ENCODE peak calls at places on chromosome 12, in seven cellular contexts. B is fibroblast of pulmonary artery, W is esophagus muscularis mucosa, K is cardiac fibroblast, G is brain microvascular endothelial cell, Q is OCI-LY7, J is heart right ventricle. C is an unnamed sample.

GRCh38 chr12:131852551-131853299 is 24.5 kb downstream of the MMP17 start:
- DNase-seq in W (no peak), B (no peak), Q (no peak), G (no peak), J (no peak), K (no peak), C (no peak)

GRCh38 chr12:131642101-131642540 is 68.8 kb upstream of the SFSWAP start:
- DNase-seq in J (no peak), W (no peak), K (no peak), B (no peak), G (no peak), Q (peak), C (no peak)

GRCh38 chr12:132925597-132926416 is 30.3 kb downstream of the ZNF605 start:
- DNase-seq in J (no peak), B (no peak), K (peak), W (no peak), Q (no peak), G (no peak), C (no peak)

GRCh38 chr12:124844411-124845397 is 19.0 kb downstream of the SCARB1 start:
- DNase-seq in G (no peak), J (no peak), Q (no peak), K (no peak), W (no peak), B (no peak), C (no peak)

GRCh38 chr12:117587646-117588287 is 226.3 kb upstream of the NOS1 start:
- DNase-seq in B (peak), W (no peak), G (peak), K (peak), Q (peak), J (peak), C (no peak)

GRCh38 chr12:57626929-57627445 is 6.0 kb downstream of the B4GALNT1 start:
- DNase-seq in B (no peak), G (no peak), J (no peak), W (no peak), Q (no peak), K (no peak), C (no peak)

GRCh38 chr12:87930033-87930432 is 99.2 kb downstream of the C12orf50 start:
- DNase-seq in Q (no peak), B (peak), J (no peak), W (no peak), G (peak), K (peak), C (no peak)

GRCh38 chr12:110224379-110225304 is 56.4 kb upstream of the ATP2A2 start:
- DNase-seq in J (no peak), W (no peak), K (peak), G (peak), B (peak), Q (no peak), C (peak)

GRCh38 chr12:77324763-77325468 is 259.5 kb upstream of the E2F7 start:
- DNase-seq in J (peak), G (peak), K (peak), W (no peak), B (peak), Q (peak), C (peak)

GRCh38 chr12:94545937-94546771 is 86.5 kb upstream of the CEP83 start:
- DNase-seq in J (no peak), Q (peak), K (peak), W (no peak), G (peak), B (peak), C (peak)

GRCh38 chr12:7872565-7873304 is at the start of gene SLC2A14:
- DNase-seq in Q (peak), G (no peak), B (no peak), W (no peak), J (no peak), K (no peak), C (no peak)
- TF ChIP-seq CTCF in Q (no peak), G (no peak), B (no peak), W (no peak), J (no peak), K (no peak), C (no peak)

GRCh38 chr12:44674866-44675265 is 201.2 kb downstream of the NELL2 start:
- DNase-seq in B (no peak), W (no peak), Q (no peak), J (no peak), G (no peak), K (no peak), C (no peak)
- TF ChIP-seq CTCF in B (no peak), W (no peak), Q (no peak), J (no peak), G (no peak), K (no peak), C (no peak)

GRCh38 chr12:30691122-30691879 is 4.4 kb downstream of the IPO8 start:
- DNase-seq in B (peak), K (peak), W (no peak), Q (no peak), J (no peak), G (peak), C (peak)
- TF ChIP-seq CTCF in B (no peak), K (no peak), W (no peak), Q (no peak), J (no peak), G (peak), C (no peak)

DNA sequence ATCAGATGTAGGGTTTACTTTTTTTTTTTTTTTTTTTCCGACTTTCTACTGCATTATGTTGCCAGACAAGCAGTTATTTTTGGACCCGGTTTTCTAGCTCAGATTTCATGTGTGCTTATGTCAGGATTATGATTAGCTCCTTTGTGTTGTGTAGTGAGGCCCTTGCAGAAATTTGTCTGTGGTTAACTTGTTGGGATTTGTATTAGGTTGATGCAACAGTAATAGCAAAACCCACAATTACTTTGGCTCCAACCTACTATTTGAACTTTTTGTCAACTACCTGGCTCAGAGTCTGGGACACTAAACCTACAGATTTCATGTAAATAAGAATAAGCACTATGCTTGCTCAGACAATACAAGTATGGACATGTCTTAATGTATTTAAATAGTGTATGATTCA is 44.1 kb upstream of the KCNJ8 start:
- DNase-seq in G (peak), W (no peak), J (no peak), B (peak), K (peak), Q (no peak), C (no peak)
- TF ChIP-seq CTCF in G (no peak), W (no peak), J (no peak), B (no peak), K (no peak), Q (no peak), C (no peak)

GRCh38 chr12:68808388-68809189 is 612 bp downstream of the MDM2 start:
- DNase-seq in B (peak), G (peak), W (peak), K (peak), Q (peak), J (peak), C (peak)

GRCh38 chr12:68806488-68807237 is 1.3 kb upstream of the MDM2 start:
- DNase-seq in G (no peak), J (no peak), B (no peak), Q (peak), W (no peak), K (no peak), C (no peak)

GRCh38 chr12:68809190-68810026 is 1.4 kb downstream of the MDM2 start:
- DNase-seq in G (no peak), B (peak), Q (peak), K (peak), J (no peak), W (no peak), C (no peak)

GRCh38 chr12:68805592-68806120 is 2.3 kb upstream of the MDM2 start:
- DNase-seq in J (no peak), W (no peak), K (peak), Q (no peak), G (no peak), B (no peak), C (peak)

GRCh38 chr12:68807576-68808387 is at the start of gene MDM2:
- DNase-seq in G (peak), B (peak), J (peak), W (peak), Q (peak), K (peak), C (peak)
- TF ChIP-seq CTCF in G (peak), B (peak), J (peak), W (peak), Q (peak), K (peak), C (peak)

DNA sequence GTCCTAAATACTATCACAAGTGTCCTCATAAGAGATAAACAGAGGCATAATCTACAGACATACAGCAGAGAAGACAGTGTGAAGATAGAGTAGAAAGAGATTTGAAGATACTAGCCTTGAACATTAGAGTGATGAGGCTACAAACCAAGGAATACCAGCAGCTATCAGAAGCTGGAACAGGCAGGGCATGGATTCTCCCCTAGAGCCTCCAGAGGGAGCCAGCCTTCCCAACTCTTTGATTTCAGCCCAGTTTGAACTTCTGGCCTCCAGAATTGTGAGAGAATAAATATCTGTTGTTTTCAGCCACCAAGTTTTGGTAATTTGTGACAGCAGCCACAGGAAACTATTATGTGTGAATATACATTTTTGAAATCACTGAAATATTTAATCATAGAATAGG is 47.2 kb downstream of the CCDC91 start:
- DNase-seq in J (no peak), B (peak), W (no peak), G (no peak), K (peak), Q (no peak), C (no peak)
- TF ChIP-seq CTCF in J (no peak), B (peak), W (no peak), G (peak), K (peak), Q (no peak), C (peak)

GRCh38 chr12:19994970-19995369 is 373.4 kb upstream of the PDE3A start:
- DNase-seq in J (no peak), B (peak), W (no peak), G (no peak), K (peak), Q (no peak), C (no peak)
- TF ChIP-seq CTCF in J (peak), B (peak), W (peak), G (no peak), K (peak), Q (no peak), C (peak)

DNA sequence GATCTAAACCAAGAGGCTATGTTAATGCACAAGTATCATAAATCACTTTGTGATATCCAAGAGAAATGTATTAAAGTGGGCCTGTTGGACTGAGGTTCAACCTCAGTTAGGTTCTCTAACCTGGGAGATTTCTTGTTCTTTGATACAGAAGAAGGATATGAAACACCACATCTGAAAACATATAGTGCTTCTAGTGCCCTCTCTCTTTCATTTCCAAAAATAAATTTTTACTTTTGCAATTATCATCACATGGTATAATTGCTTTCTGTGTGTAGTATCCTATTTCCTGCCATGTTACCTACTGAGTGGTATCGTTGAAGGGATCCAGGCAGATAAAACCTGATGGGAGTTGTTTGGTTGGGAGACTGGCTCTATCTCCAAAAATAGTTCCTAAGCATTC is 264.9 kb downstream of the CCER1 start:
- DNase-seq in B (no peak), K (no peak), Q (no peak), J (no peak), W (no peak), G (no peak), C (no peak)
- TF ChIP-seq CTCF in B (no peak), K (no peak), Q (no peak), J (no peak), W (no peak), G (no peak), C (no peak)

GRCh38 chr12:121916719-121917118 is 1.7 kb upstream of the CFAP251 start:
- DNase-seq in K (peak), G (no peak), Q (peak), J (no peak), B (peak), W (no peak), C (no peak)
- TF ChIP-seq CTCF in K (peak), G (no peak), Q (peak), J (peak), B (peak), W (no peak), C (peak)

C was measured in HFFc6.